ENCODE peak calls at places on chromosomes 11 and 22, in seven cellular contexts. H is NAMALWA; U is glutamatergic neuron; O is frontal cortex; Z is CD4-positive, alpha-beta T cell; N is heart left ventricle; L is cardiac fibroblast. F is an unnamed sample.
A peak's percentile ranks its signal among the peaks of the same experiment; 100 is the strongest.

GRCh38 chr22:40966683-40967082 is 15.5 kb downstream of the RBX1 start:
- DNase-seq in O (no peak), Z (no peak), U (no peak), N (no peak), L (no peak), H (no peak), F (no peak)

GRCh38 chr11:74720596-74721478 is 10.4 kb downstream of the CHRDL2 start:
- DNase-seq in O (peak; percentile 46), L (peak; percentile 84), Z (no peak), H (no peak), U (no peak), N (peak; percentile 82), F (no peak)

GRCh38 chr11:662689-663274 is 25.7 kb downstream of the DRD4 start:
- DNase-seq in Z (peak; percentile 48), O (peak; percentile 79), U (peak; percentile 66), H (peak; percentile 58), L (peak; percentile 74), N (peak; percentile 63), F (peak; percentile 63)

GRCh38 chr11:17479284-17480214 is 2.9 kb upstream of the ABCC8 start:
- DNase-seq in Z (no peak), U (peak; percentile 72), N (no peak), H (no peak), O (peak; percentile 41), L (peak; percentile 33), F (peak; percentile 91)

GRCh38 chr11:120207517-120207916 is 3.3 kb upstream of the OAF start:
- DNase-seq in L (no peak), H (no peak), Z (no peak), O (no peak), U (no peak), N (no peak), F (no peak)

GRCh38 chr11:107740256-107740655 is 28.4 kb upstream of the SLN start:
- DNase-seq in O (no peak), U (no peak), L (no peak), N (no peak), H (no peak), Z (no peak), F (no peak)

GRCh38 chr22:43996170-43996980 is 27.7 kb upstream of the PARVB start:
- DNase-seq in Z (peak; percentile 69), N (peak; percentile 67), O (no peak), H (no peak), L (no peak), U (no peak), F (peak; percentile 70)

GRCh38 chr11:76918941-76919386 is 58.2 kb downstream of the ACER3 start:
- DNase-seq in L (peak; percentile 80), Z (no peak), N (no peak), U (no peak), H (peak; percentile 69), O (no peak), F (peak; percentile 43)

GRCh38 chr11:75334402-75334891 is 17.0 kb downstream of the ARRB1 start:
- DNase-seq in H (no peak), U (no peak), L (no peak), N (no peak), Z (no peak), O (no peak), F (no peak)

GRCh38 chr11:93686812-93687211 is 25.3 kb downstream of the CEP295 start:
- DNase-seq in N (no peak), Z (no peak), O (no peak), L (peak; percentile 92), U (no peak), H (no peak), F (no peak)

GRCh38 chr11:28887681-28888080 is 779.5 kb downstream of the METTL15 start:
- DNase-seq in U (no peak), Z (no peak), H (no peak), O (no peak), L (peak; percentile 34), N (no peak), F (no peak)

GRCh38 chr11:93845181-93846092 is 5.0 kb downstream of the VSTM5 start:
- DNase-seq in H (no peak), Z (no peak), L (no peak), O (no peak), N (no peak), U (no peak), F (no peak)

GRCh38 chr22:24400037-24400725 is 27.2 kb upstream of the ADORA2A start:
- DNase-seq in N (no peak), U (no peak), H (peak; percentile 49), L (no peak), Z (no peak), O (no peak), F (no peak)

GRCh38 chr11:83721286-83721685 is 435.1 kb upstream of the CCDC90B start:
- DNase-seq in Z (no peak), U (no peak), N (no peak), L (no peak), H (no peak), O (no peak), F (no peak)

GRCh38 chr22:40322061-40322460 is 24.2 kb upstream of the ADSL start:
- DNase-seq in Z (no peak), O (no peak), U (no peak), N (no peak), L (no peak), H (no peak), F (no peak)

GRCh38 chr11:62538470-62539237 is 8.0 kb downstream of the AHNAK start:
- DNase-seq in H (no peak), Z (no peak), O (no peak), U (peak; percentile 65), L (no peak), N (no peak), F (peak; percentile 36)

GRCh38 chr11:62142043-62142375 is 18.2 kb downstream of the INCENP start:
- DNase-seq in N (no peak), O (no peak), H (no peak), L (no peak), U (no peak), Z (peak; percentile 25), F (no peak)

F was measured in retina.